ENCODE peak calls at places on chromosomes 2 and 18, in ten cellular contexts. A, Y, F, B, U, W, D, R, K and M are unnamed samples.

GRCh38 chr2:130864830-130865229 is 28.1 kb downstream of the ARHGEF4 start:
- DNase-seq in A (peak), K (no peak), Y (no peak), U (no peak), B (peak), R (peak), F (peak), W (no peak), D (peak), M (no peak)

GRCh38 chr18:79524181-79525078 is 128.7 kb downstream of the NFATC1 start:
- DNase-seq in W (peak), K (no peak), F (no peak), U (peak), R (no peak), A (no peak), D (no peak), Y (no peak), B (no peak), M (no peak)

GRCh38 chr2:230706053-230706498 is 6.6 kb upstream of the CAB39 start:
- DNase-seq in A (no peak), F (no peak), U (no peak), K (no peak), R (peak), B (no peak), Y (no peak), W (no peak), D (no peak), M (no peak)

GRCh38 chr2:63712748-63713147 is 124.0 kb downstream of the MDH1 start:
- DNase-seq in F (no peak), W (no peak), B (no peak), U (no peak), R (peak), K (peak), Y (no peak), D (no peak), A (peak), M (no peak)

GRCh38 chr2:232689152-232689910 is 7.8 kb upstream of the GIGYF2 start:
- DNase-seq in Y (no peak), A (peak), B (no peak), U (peak), F (no peak), R (no peak), K (peak), W (no peak), D (no peak), M (no peak)

GRCh38 chr2:27202829-27203228 is 9.0 kb upstream of the ATRAID start:
- DNase-seq in D (no peak), B (no peak), F (no peak), W (no peak), A (peak), Y (no peak), U (no peak), K (no peak), R (peak), M (no peak)

GRCh38 chr2:98568161-98568956 is 40.0 kb downstream of the COA5 start:
- DNase-seq in W (no peak), B (no peak), F (no peak), Y (no peak), R (peak), K (peak), D (peak), A (peak), U (no peak), M (no peak)

GRCh38 chr18:3595282-3596273 is 145.6 kb downstream of the TGIF1 start:
- DNase-seq in R (peak), Y (peak), U (peak), D (peak), F (peak), K (peak), B (peak), A (peak), W (no peak), M (no peak)

GRCh38 chr2:182103531-182103930 is 117.9 kb downstream of the PPP1R1C start:
- DNase-seq in A (peak), D (no peak), K (no peak), U (no peak), F (no peak), B (no peak), R (no peak), Y (no peak), W (no peak), M (no peak)

GRCh38 chr2:85933753-85934594 is 45.2 kb upstream of the ST3GAL5 start:
- DNase-seq in U (no peak), W (no peak), K (peak), A (peak), F (no peak), B (no peak), D (peak), R (peak), Y (no peak), M (no peak)